ENCODE peak calls at places on chromosome 12, in four cellular contexts. J, N, A and O are unnamed samples.

GRCh38 chr12:47904647-47905312 is at the start of gene VDR:
- DNase-seq in J (peak), N (peak), A (peak), O (no peak)

GRCh38 chr12:1814266-1814665 is 6.1 kb upstream of the LRTM2 start:
- DNase-seq in J (no peak), N (no peak), A (no peak), O (no peak)

GRCh38 chr12:98770230-98770629 is 125.1 kb downstream of the APAF1 start:
- DNase-seq in J (no peak), N (no peak), A (no peak), O (no peak)

GRCh38 chr12:88142610-88142991 is 494 bp downstream of the TMTC3 start:
- DNase-seq in J (peak), N (no peak), A (peak), O (peak)

GRCh38 chr12:117853600-117853999 is 115.2 kb downstream of the KSR2 start:
- DNase-seq in J (no peak), N (no peak), A (peak), O (no peak)

GRCh38 chr12:87283111-87283510 is 746.1 kb downstream of the C12orf50 start:
- DNase-seq in J (no peak), N (no peak), A (no peak), O (no peak)

GRCh38 chr12:67650528-67651379 is 2.2 kb downstream of the DYRK2 start:
- DNase-seq in J (no peak), N (no peak), A (no peak), O (no peak)

GRCh38 chr12:107131832-107132616 is 38.7 kb upstream of the CRY1 start:
- DNase-seq in J (no peak), N (peak), A (peak), O (peak)

GRCh38 chr12:120678572-120678971 is 8.4 kb upstream of the MLEC start:
- DNase-seq in J (no peak), N (no peak), A (no peak), O (no peak)

GRCh38 chr12:62525306-62525705 is 58.7 kb downstream of the MON2 start:
- DNase-seq in J (no peak), N (no peak), A (no peak), O (no peak)

GRCh38 chr12:123941485-123942276 is 30.9 kb downstream of the CCDC92 start:
- DNase-seq in J (no peak), N (no peak), A (no peak), O (no peak)

GRCh38 chr12:3933074-3933818 is 60.0 kb upstream of the PARP11 start:
- DNase-seq in J (no peak), N (no peak), A (no peak), O (no peak)

GRCh38 chr12:26274441-26275312 is 79.3 kb downstream of the SSPN start:
- DNase-seq in J (no peak), N (peak), A (peak), O (no peak)

GRCh38 chr12:15859136-15859535 is 23.1 kb upstream of the STRAP start:
- DNase-seq in J (no peak), N (no peak), A (no peak), O (no peak)

GRCh38 chr12:61654698-61655097 is 605.5 kb upstream of the USP15 start:
- DNase-seq in J (no peak), N (no peak), A (no peak), O (no peak)

GRCh38 chr12:34292736-34293625 is 270.7 kb downstream of the ALG10 start:
- DNase-seq in J (no peak), N (no peak), A (no peak), O (no peak)

GRCh38 chr12:131279281-131279921 is 325.7 kb downstream of the ADGRD1 start:
- DNase-seq in J (no peak), N (no peak), A (no peak), O (no peak)

GRCh38 chr12:20588057-20588456 is 107.1 kb upstream of the SLCO1C1 start:
- DNase-seq in J (no peak), N (no peak), A (no peak), O (peak)

GRCh38 chr12:94977766-94978468 is 25.6 kb downstream of the NDUFA12 start:
- DNase-seq in J (no peak), N (no peak), A (no peak), O (no peak)

GRCh38 chr12:120158351-120158750 is 36.2 kb downstream of the GCN1 start:
- DNase-seq in J (no peak), N (no peak), A (no peak), O (no peak)

GRCh38 chr12:82841379-82841778 is 154.7 kb downstream of the TMTC2 start:
- DNase-seq in J (no peak), N (no peak), A (no peak), O (no peak)

GRCh38 chr12:47838286-47838931 is 18.7 kb upstream of the HDAC7 start:
- DNase-seq in J (peak), N (no peak), A (no peak), O (peak)

GRCh38 chr12:39503445-39503844 is 60.5 kb upstream of the KIF21A start:
- DNase-seq in J (no peak), N (no peak), A (peak), O (no peak)

GRCh38 chr12:48296586-48297396 is 53.9 kb downstream of the ZNF641 start:
- DNase-seq in J (peak), N (peak), A (peak), O (peak)

GRCh38 chr12:50786498-50787231 is 22.8 kb downstream of the ATF1 start:
- DNase-seq in J (no peak), N (peak), A (peak), O (no peak)

GRCh38 chr12:50787618-50788017 is 23.7 kb downstream of the ATF1 start:
- DNase-seq in J (no peak), N (no peak), A (no peak), O (no peak)

GRCh38 chr12:50784501-50784900 is 20.6 kb downstream of the ATF1 start:
- DNase-seq in J (no peak), N (no peak), A (no peak), O (no peak)

GRCh38 chr12:50788562-50788961 is 24.7 kb downstream of the ATF1 start:
- DNase-seq in J (no peak), N (peak), A (no peak), O (no peak)

GRCh38 chr12:50785406-50785805 is 21.5 kb downstream of the ATF1 start:
- DNase-seq in J (no peak), N (no peak), A (no peak), O (no peak)
- TF ChIP-seq CTCF in J (no peak), N (no peak), A (no peak), O (no peak)

GRCh38 chr12:57549909-57550627 is at the start of gene KIF5A:
- DNase-seq in J (peak), N (no peak), A (peak), O (peak)
- TF ChIP-seq CTCF in J (no peak), N (no peak), A (no peak), O (peak)

DNA sequence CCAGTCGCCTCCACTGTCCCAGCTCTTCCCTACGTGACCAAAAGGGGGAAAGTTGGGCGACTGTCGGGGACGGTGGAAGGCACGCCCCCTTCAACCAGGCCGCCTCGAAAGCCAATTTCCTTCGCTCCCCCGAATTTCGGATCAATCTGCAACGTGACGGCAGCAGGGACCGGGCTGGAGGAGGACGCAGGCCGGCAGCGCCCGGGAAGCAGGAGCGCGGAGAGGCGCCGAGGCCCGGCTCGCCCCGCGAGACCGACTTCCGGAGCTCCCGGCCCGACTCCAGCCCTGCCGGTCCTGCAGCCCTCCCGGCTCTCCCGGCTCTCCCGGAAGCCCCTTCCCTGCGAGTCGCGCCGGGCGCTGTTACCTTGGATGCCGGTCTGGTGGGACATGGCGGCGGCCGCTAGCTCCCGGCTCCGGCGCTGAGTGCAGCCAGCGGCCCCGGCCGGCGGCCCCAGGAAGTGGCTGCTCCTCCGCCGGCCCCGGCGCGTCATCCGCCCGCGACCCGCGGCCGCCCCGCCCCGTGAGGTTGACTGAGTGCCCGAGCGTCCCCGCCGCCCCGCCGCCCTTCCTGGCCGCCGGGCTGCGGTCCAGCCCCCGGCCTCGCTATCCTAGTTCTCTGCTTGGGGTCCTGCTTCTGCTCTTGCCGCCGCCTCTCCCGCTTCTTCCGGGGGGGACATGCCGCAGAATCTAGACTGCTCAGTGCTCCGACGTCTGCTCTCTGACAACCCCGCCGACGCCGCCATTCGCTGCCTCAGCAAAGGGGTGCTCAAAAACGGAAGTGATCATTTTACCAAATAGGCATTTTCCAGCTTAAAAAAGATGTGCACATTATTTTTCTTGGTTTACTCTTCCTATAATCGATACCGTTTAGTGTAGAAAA is at the start of gene TWF1:
- DNase-seq in J (peak), N (no peak), A (peak), O (peak)
- TF ChIP-seq CTCF in J (no peak), N (peak), A (peak), O (peak)

GRCh38 chr12:19506497-19506896 is 67.2 kb downstream of the AEBP2 start:
- DNase-seq in J (no peak), N (no peak), A (no peak), O (no peak)

GRCh38 chr12:19507823-19508222 is 68.5 kb downstream of the AEBP2 start:
- DNase-seq in J (no peak), N (no peak), A (no peak), O (no peak)
- TF ChIP-seq CTCF in J (no peak), N (peak), A (no peak), O (peak)

GRCh38 chr12:111297703-111298426 is 71.0 kb downstream of the PHETA1 start:
- DNase-seq in J (no peak), N (no peak), A (no peak), O (no peak)
- TF ChIP-seq CTCF in J (no peak), N (no peak), A (no peak), O (no peak)

GRCh38 chr12:53983580-53984572 is 1.1 kb upstream of the HOXC10 start:
- DNase-seq in J (no peak), N (no peak), A (no peak), O (no peak)

GRCh38 chr12:53986686-53987180 is 1.8 kb downstream of the HOXC10 start:
- DNase-seq in J (no peak), N (no peak), A (no peak), O (no peak)

GRCh38 chr12:53985358-53985899 is 483 bp downstream of the HOXC10 start:
- DNase-seq in J (no peak), N (no peak), A (no peak), O (no peak)

GRCh38 chr12:53985900-53986685 is 1.1 kb downstream of the HOXC10 start:
- DNase-seq in J (no peak), N (no peak), A (no peak), O (no peak)

DNA sequence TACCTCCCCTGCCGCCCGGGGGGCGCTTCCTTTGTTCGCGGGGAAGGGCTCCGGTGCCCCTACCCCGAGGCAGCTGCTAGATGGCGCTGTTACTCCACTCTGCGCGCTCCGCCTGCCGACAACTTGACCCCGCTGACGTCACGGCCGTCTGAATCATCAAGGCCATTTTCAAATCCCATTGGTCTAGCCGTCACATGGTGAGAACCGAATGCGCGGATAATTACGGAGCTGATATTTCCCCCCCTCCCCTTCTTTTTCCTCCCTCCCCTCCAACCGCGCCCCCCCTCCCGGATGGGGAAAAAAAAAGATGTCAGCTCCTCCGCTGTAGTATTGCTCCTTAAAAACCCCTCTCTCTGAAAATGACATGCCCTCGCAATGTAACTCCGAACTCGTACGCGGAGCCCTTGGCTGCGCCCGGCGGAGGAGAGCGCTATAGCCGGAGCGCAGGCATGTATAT is at the start of gene HOXC10:
- DNase-seq in J (peak), N (peak), A (peak), O (no peak)
- TF ChIP-seq CTCF in J (no peak), N (peak), A (peak), O (peak)

DNA sequence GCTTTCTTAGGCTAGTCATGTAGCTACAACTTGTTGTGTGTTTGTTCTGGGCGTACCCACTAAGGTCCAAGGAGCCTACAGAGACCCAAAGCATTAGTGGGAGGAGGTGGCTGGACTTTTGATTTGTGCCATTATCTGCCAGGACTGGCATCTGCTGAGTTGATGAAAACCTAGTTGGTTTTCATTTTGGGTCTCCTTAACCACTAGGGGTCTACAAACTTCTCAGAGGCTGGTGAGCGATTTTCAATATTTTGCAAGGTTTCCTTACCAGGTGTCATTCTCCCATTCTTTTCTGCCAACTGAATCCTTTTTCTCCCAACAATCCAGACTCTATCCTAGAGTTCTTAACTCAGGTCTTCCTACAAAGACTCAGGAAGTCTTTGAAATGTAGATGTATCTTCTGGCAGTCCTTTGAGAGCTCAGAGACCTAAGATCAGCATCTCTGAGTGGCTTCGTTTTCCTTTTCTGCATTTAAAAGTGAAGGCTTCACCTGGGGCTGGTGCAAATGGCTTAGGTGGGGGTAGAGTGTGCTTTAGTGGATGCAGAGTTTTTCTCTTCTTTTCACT is 150.0 kb upstream of the RMST start:
- DNase-seq in J (no peak), N (no peak), A (no peak), O (no peak)
- TF ChIP-seq CTCF in J (no peak), N (no peak), A (no peak), O (no peak)

GRCh38 chr12:132899033-132899432 is 11.6 kb upstream of the CHFR start:
- DNase-seq in J (no peak), N (no peak), A (no peak), O (no peak)
- TF ChIP-seq CTCF in J (no peak), N (no peak), A (no peak), O (no peak)

DNA sequence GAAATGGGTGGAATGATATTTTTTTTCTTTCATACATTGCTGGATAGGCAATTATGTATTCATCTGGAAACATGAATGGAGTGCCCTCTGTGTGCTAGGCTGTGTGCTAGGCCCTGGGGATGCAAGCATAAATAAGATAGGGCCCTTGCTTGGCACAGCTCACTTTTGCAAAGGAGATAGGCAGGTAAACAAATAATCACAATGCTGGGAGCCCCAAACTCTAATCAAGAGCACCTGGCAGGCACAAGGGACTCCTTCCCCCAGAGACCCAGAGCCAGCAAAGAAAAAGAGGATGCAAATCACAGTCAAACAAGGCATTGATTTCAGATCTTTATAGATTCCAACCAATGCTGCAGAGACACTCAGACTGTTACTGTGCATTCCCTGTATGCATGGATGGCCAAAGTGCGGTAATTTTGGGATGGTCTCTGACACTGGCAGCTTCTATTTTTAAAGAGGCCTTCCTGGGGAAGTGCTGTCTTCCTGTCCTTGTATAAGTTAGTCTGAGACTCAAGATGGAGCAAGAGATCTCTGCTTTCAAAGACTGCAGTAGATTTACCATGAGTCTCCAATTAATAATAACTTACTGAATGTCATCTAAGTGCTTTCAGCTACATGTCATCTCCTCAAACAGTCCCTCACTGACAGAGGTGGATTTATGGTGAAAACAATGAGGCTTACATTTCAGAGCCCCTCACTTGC is 45.1 kb upstream of the CPM start:
- DNase-seq in J (no peak), N (no peak), A (no peak), O (no peak)
- TF ChIP-seq CTCF in J (no peak), N (no peak), A (no peak), O (no peak)

GRCh38 chr12:109771746-109772621 is 58.4 kb downstream of the FAM222A start:
- DNase-seq in J (no peak), N (no peak), A (no peak), O (no peak)

GRCh38 chr12:109770861-109771670 is 57.4 kb downstream of the FAM222A start:
- DNase-seq in J (no peak), N (no peak), A (no peak), O (no peak)

GRCh38 chr12:109770104-109770860 is 56.7 kb downstream of the FAM222A start:
- DNase-seq in J (no peak), N (no peak), A (no peak), O (peak)

GRCh38 chr12:109773384-109774011 is 59.7 kb downstream of the TRPV4 start:
- DNase-seq in J (no peak), N (no peak), A (peak), O (peak)

GRCh38 chr12:109772622-109773321 is 59.1 kb downstream of the FAM222A start:
- DNase-seq in J (no peak), N (no peak), A (no peak), O (peak)
- TF ChIP-seq CTCF in J (no peak), N (no peak), A (no peak), O (no peak)